ENCODE peak calls at places on chromosome 20, in four cellular contexts. I, J, F and Y are unnamed samples.

GRCh38 chr20:62409086-62409853 is 2.2 kb upstream of the CABLES2 start:
- DNase-seq in J (no peak), F (no peak), I (no peak), Y (no peak)

GRCh38 chr20:39800548-39800947 is 838.4 kb downstream of the DHX35 start:
- DNase-seq in I (peak; percentile 76), F (no peak), J (no peak), Y (peak; percentile 46)

GRCh38 chr20:62168890-62169435 is 13.9 kb upstream of the MTG2 start:
- DNase-seq in J (no peak), I (no peak), F (no peak), Y (no peak)

GRCh38 chr20:53678315-53678989 is 84.8 kb upstream of the ZNF217 start:
- DNase-seq in J (no peak), F (no peak), I (peak; percentile 24), Y (no peak)

GRCh38 chr20:40431611-40432010 is 257.4 kb downstream of the MAFB start:
- DNase-seq in I (no peak), F (no peak), J (no peak), Y (no peak)

GRCh38 chr20:46027245-46027853 is 1.7 kb upstream of the SLC12A5 start:
- DNase-seq in J (peak; percentile 55), I (peak; percentile 69), F (peak; percentile 27), Y (peak; percentile 16)

GRCh38 chr20:21518292-21518991 is 4.6 kb upstream of the NKX2-2 start:
- DNase-seq in F (no peak), I (no peak), J (no peak), Y (no peak)

GRCh38 chr20:61932199-61932592 is 133.5 kb downstream of the TAF4 start:
- DNase-seq in J (no peak), F (no peak), I (no peak), Y (no peak)

GRCh38 chr20:15039088-15039762 is 701.8 kb upstream of the FLRT3 start:
- DNase-seq in F (no peak), I (no peak), J (no peak), Y (no peak)

GRCh38 chr20:64164123-64164836 is at the start of gene MYT1:
- DNase-seq in J (no peak), F (no peak), I (no peak), Y (no peak)

GRCh38 chr20:41183391-41183790 is 46.0 kb downstream of the PLCG1 start:
- DNase-seq in J (no peak), F (no peak), I (no peak), Y (no peak)

GRCh38 chr20:10381477-10381876 is 52.5 kb downstream of the MKKS start:
- DNase-seq in F (no peak), J (no peak), I (no peak), Y (no peak)

GRCh38 chr20:41133709-41134361 is 3.5 kb upstream of the PLCG1 start:
- DNase-seq in F (no peak), J (no peak), I (no peak), Y (no peak)

GRCh38 chr20:53387983-53388675 is 205.5 kb downstream of the ZNF217 start:
- DNase-seq in I (no peak), F (no peak), J (no peak), Y (no peak)

GRCh38 chr20:32439132-32439829 is 81.2 kb downstream of the ASXL1 start:
- DNase-seq in I (peak; percentile 44), F (peak; percentile 37), J (no peak), Y (peak; percentile 59)

GRCh38 chr20:10131612-10132345 is 86.9 kb upstream of the SNAP25 start:
- DNase-seq in J (peak; percentile 37), F (peak; percentile 44), I (peak; percentile 83), Y (no peak)

GRCh38 chr20:14142171-14142570 is 146.9 kb downstream of the MACROD2 start:
- DNase-seq in I (peak; percentile 63), J (peak; percentile 58), F (peak; percentile 2), Y (no peak)

GRCh38 chr20:23407770-23408467 is 13.4 kb downstream of the NAPB start:
- DNase-seq in F (no peak), J (no peak), I (no peak), Y (no peak)

GRCh38 chr20:11935754-11936551 is 18.3 kb downstream of the BTBD3 start:
- DNase-seq in F (no peak), J (no peak), I (no peak), Y (no peak)

GRCh38 chr20:24571159-24571558 is 101.7 kb downstream of the SYNDIG1 start:
- DNase-seq in J (no peak), F (no peak), I (no peak), Y (no peak)

GRCh38 chr20:59164681-59165388 is 1.2 kb downstream of the ZNF831 start:
- DNase-seq in J (no peak), F (no peak), I (no peak), Y (no peak)

GRCh38 chr20:23636182-23636907 is 1.4 kb downstream of the CST3 start:
- DNase-seq in I (no peak), J (no peak), F (no peak), Y (no peak)

GRCh38 chr20:23091741-23092408 is 5.8 kb upstream of the CD93 start:
- DNase-seq in F (no peak), I (peak; percentile 13), J (no peak), Y (no peak)

GRCh38 chr20:38997622-38998021 is 35.5 kb downstream of the DHX35 start:
- DNase-seq in I (no peak), J (no peak), F (no peak), Y (no peak)

GRCh38 chr20:53738039-53738944 is 144.7 kb upstream of the ZNF217 start:
- DNase-seq in J (peak; percentile 67), F (peak; percentile 36), I (peak; percentile 85), Y (peak; percentile 88)

GRCh38 chr20:21493049-21493448 is 20.8 kb downstream of the NKX2-2 start:
- DNase-seq in J (no peak), I (no peak), F (no peak), Y (no peak)

GRCh38 chr20:10469599-10469998 is 34.5 kb downstream of the SLX4IP start:
- DNase-seq in J (peak; percentile 76), F (peak; percentile 63), I (peak; percentile 93), Y (peak; percentile 72)

GRCh38 chr20:8766868-8767390 is 302.0 kb upstream of the PLCB4 start:
- DNase-seq in I (no peak), J (no peak), F (no peak), Y (no peak)

DNA sequence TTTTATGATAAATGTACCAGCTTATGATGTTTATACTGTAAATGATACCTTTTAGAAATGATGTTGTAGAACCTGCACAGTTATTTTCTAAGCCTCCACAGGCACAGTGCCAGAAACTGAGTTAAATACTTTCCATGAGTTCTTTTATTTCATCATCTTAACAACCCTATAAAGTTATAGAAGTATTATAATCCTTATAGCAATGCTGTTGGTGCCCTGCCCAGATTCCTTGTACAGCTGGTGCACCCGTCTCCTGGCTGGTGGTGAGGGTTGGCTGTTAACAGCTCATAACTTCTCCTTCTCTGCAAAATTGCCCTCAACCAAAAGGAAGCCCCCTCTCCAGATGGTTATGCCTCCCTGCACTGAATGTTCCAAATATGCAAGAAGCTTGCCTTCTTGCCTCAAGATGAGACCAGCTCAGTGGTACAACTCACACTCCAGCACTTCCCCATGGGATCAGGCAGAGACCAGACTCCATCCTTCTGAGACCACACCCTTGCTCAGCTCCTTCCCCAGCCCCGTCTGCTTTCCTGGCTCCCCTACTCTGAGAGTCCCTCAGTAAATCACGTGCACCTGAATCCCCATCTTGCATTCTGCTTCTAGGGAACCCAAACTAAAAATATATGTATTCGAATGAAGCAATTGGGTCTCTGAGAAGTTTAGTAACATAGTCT is 304.5 kb upstream of the PLCB4 start:
- DNase-seq in F (no peak), J (no peak), I (peak; percentile 29), Y (peak; percentile 81)
- H3K4me3 ChIP-seq in F (no peak overlapping the region), J (no peak overlapping the region), I (no peak overlapping the region), Y (no peak overlapping the region)

DNA sequence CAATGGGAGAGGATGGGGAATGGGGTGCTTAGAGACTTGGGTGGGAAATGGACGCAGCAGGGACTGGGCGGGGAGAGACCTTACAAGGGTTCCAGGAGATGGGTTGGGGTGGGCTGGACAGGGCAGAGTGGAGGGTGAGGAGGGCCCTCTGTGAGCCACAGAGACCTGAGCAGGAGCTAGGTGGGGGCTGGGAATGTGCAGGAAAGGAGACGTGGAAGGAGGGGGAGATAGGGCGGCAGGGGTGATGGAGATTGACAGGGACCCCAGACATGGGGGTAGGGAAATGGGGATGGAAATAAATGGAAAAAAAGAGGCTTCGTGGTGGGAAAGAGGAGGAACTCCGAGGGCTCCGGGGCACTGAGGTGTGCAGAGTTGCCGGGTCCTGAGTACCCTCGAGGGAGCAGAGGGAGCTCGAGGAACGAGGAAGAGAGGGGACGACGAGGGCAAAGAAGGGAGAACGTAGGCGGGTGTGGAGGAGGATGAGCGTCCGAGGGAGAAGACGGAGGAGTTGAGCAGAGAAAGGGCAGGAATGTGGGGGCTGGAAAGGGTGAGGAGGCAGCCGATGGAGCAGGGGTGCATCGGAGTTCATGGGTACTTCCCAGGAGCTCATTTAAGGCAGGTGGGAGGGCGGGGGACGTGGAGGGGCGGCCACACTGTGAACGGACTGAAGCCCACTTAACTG is 2.1 kb upstream of the CTCFL start:
- DNase-seq in F (no peak), J (no peak), I (no peak), Y (no peak)
- TF ChIP-seq CTCF in F (no peak), J (no peak), I (no peak), Y (no peak)

GRCh38 chr20:47785321-47785899 is at the start of gene SULF2:
- DNase-seq in F (no peak), J (no peak), I (peak; percentile 74), Y (no peak)
- H3K4me3 ChIP-seq in F (peak within 1 kb of the TSS; percentile 31), J (peak within 1 kb of the TSS; percentile 69), I (peak within 1 kb of the TSS; percentile 59), Y (peak within 1 kb of the TSS; percentile 60)

GRCh38 chr20:37417857-37418501 is 72.0 kb downstream of the SRC start:
- DNase-seq in J (no peak), F (no peak), I (peak; percentile 28), Y (no peak)
- TF ChIP-seq CTCF in J (peak; percentile 8), F (no peak), I (no peak), Y (peak; percentile 3)

GRCh38 chr20:18404172-18404571 is 62.7 kb downstream of the DZANK1 start:
- DNase-seq in I (no peak), J (no peak), F (no peak), Y (no peak)
- H3K4me3 ChIP-seq in I (no peak overlapping the region), J (no peak overlapping the region), F (no peak overlapping the region), Y (no peak overlapping the region)

GRCh38 chr20:36441416-36441815 is 99.9 kb upstream of the MYL9 start:
- DNase-seq in F (no peak), I (no peak), J (no peak), Y (no peak)

GRCh38 chr20:36440370-36441026 is 100.8 kb upstream of the MYL9 start:
- DNase-seq in J (no peak), I (no peak), F (no peak), Y (no peak)

GRCh38 chr20:36441027-36441414 is 100.3 kb upstream of the MYL9 start:
- DNase-seq in F (no peak), I (no peak), J (no peak), Y (no peak)

GRCh38 chr20:36439040-36439730 is 102.1 kb upstream of the MYL9 start:
- DNase-seq in J (peak; percentile 76), F (no peak), I (peak; percentile 69), Y (no peak)

DNA sequence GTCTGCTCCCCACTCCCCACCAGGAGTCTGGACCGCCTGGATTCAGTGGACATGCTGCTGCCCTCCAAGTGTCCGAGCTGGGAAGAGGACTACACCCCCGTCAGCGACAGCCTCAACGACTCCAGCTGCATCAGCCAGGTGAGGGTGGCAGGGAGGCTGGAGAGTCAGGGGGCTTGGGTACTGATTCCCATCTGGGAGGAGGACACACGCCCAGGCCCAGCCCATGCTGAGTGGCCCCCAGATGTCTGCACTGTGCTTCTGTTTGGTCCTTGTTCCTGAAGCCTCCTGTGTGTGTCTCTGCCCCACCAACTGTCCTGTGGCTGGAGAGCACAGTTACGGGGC is 101.6 kb upstream of the MYL9 start:
- DNase-seq in F (no peak), J (no peak), I (no peak), Y (no peak)
- TF ChIP-seq CTCF in F (no peak), J (no peak), I (no peak), Y (no peak)